ENCODE peak calls at places on chromosomes 12 and 14, in ten cellular contexts. One of them, this sample, is unnamed.

GRCh38 chr12:55965941-55966407 is at the start of gene PMEL:
- DNase-seq in cardiac fibroblast: no peak
- DNase-seq in MCF 10A: no peak
- DNase-seq in stimulated activated CD4-positive, alpha-beta T cell treated with anti-CD3 and anti-CD28 coated beads, Interleukin-1b, Interleukin-23, amount 100 ng/mL, for 1 hour: no peak
- DNase-seq in T-helper 17 cell: no peak
- DNase-seq in activated CD4-positive, alpha-beta T cell treated with anti-CD3 and anti-CD28 coated beads, Interleukin-2, amount 50 U/mL, for 1 hour: no peak
- DNase-seq in A549: no peak
- DNase-seq in T-helper 2 cell: no peak
- DNase-seq in H9: peak
- DNase-seq in GM04504: no peak
- DNase-seq in this sample: no peak

GRCh38 chr14:37384870-37385596 is 187.3 kb downstream of the MIPOL1 start:
- DNase-seq in cardiac fibroblast: no peak
- DNase-seq in MCF 10A: no peak
- DNase-seq in stimulated activated CD4-positive, alpha-beta T cell treated with anti-CD3 and anti-CD28 coated beads, Interleukin-1b, Interleukin-23, amount 100 ng/mL, for 1 hour: no peak
- DNase-seq in T-helper 17 cell: no peak
- DNase-seq in activated CD4-positive, alpha-beta T cell treated with anti-CD3 and anti-CD28 coated beads, Interleukin-2, amount 50 U/mL, for 1 hour: no peak
- DNase-seq in A549: no peak
- DNase-seq in T-helper 2 cell: no peak
- DNase-seq in H9: no peak
- DNase-seq in GM04504: no peak
- DNase-seq in this sample: no peak

GRCh38 chr14:22218729-22219128 is 370.3 kb downstream of the DAD1 start:
- DNase-seq in cardiac fibroblast: no peak
- DNase-seq in MCF 10A: no peak
- DNase-seq in stimulated activated CD4-positive, alpha-beta T cell treated with anti-CD3 and anti-CD28 coated beads, Interleukin-1b, Interleukin-23, amount 100 ng/mL, for 1 hour: no peak
- DNase-seq in T-helper 17 cell: no peak
- DNase-seq in activated CD4-positive, alpha-beta T cell treated with anti-CD3 and anti-CD28 coated beads, Interleukin-2, amount 50 U/mL, for 1 hour: no peak
- DNase-seq in A549: no peak
- DNase-seq in T-helper 2 cell: no peak
- DNase-seq in H9: no peak
- DNase-seq in GM04504: no peak
- DNase-seq in this sample: no peak

GRCh38 chr12:117360222-117360550 is 1.2 kb downstream of the NOS1 start:
- DNase-seq in cardiac fibroblast: no peak
- DNase-seq in MCF 10A: no peak
- DNase-seq in stimulated activated CD4-positive, alpha-beta T cell treated with anti-CD3 and anti-CD28 coated beads, Interleukin-1b, Interleukin-23, amount 100 ng/mL, for 1 hour: no peak
- DNase-seq in T-helper 17 cell: no peak
- DNase-seq in activated CD4-positive, alpha-beta T cell treated with anti-CD3 and anti-CD28 coated beads, Interleukin-2, amount 50 U/mL, for 1 hour: no peak
- DNase-seq in A549: no peak
- DNase-seq in T-helper 2 cell: no peak
- DNase-seq in H9: peak
- DNase-seq in GM04504: no peak
- DNase-seq in this sample: no peak

GRCh38 chr12:128654462-128654861 is 169.3 kb downstream of the SLC15A4 start:
- DNase-seq in cardiac fibroblast: no peak
- DNase-seq in MCF 10A: no peak
- DNase-seq in stimulated activated CD4-positive, alpha-beta T cell treated with anti-CD3 and anti-CD28 coated beads, Interleukin-1b, Interleukin-23, amount 100 ng/mL, for 1 hour: no peak
- DNase-seq in T-helper 17 cell: no peak
- DNase-seq in activated CD4-positive, alpha-beta T cell treated with anti-CD3 and anti-CD28 coated beads, Interleukin-2, amount 50 U/mL, for 1 hour: no peak
- DNase-seq in A549: no peak
- DNase-seq in T-helper 2 cell: no peak
- DNase-seq in H9: no peak
- DNase-seq in GM04504: no peak
- DNase-seq in this sample: no peak

GRCh38 chr12:109656681-109657262 is 56.9 kb upstream of the FAM222A start:
- DNase-seq in cardiac fibroblast: no peak
- DNase-seq in MCF 10A: no peak
- DNase-seq in stimulated activated CD4-positive, alpha-beta T cell treated with anti-CD3 and anti-CD28 coated beads, Interleukin-1b, Interleukin-23, amount 100 ng/mL, for 1 hour: no peak
- DNase-seq in T-helper 17 cell: no peak
- DNase-seq in activated CD4-positive, alpha-beta T cell treated with anti-CD3 and anti-CD28 coated beads, Interleukin-2, amount 50 U/mL, for 1 hour: no peak
- DNase-seq in A549: no peak
- DNase-seq in T-helper 2 cell: no peak
- DNase-seq in H9: no peak
- DNase-seq in GM04504: no peak
- DNase-seq in this sample: no peak

GRCh38 chr12:48043771-48044170 is 39.5 kb upstream of the COL2A1 start:
- DNase-seq in cardiac fibroblast: no peak
- DNase-seq in MCF 10A: no peak
- DNase-seq in stimulated activated CD4-positive, alpha-beta T cell treated with anti-CD3 and anti-CD28 coated beads, Interleukin-1b, Interleukin-23, amount 100 ng/mL, for 1 hour: no peak
- DNase-seq in T-helper 17 cell: no peak
- DNase-seq in activated CD4-positive, alpha-beta T cell treated with anti-CD3 and anti-CD28 coated beads, Interleukin-2, amount 50 U/mL, for 1 hour: no peak
- DNase-seq in A549: no peak
- DNase-seq in T-helper 2 cell: no peak
- DNase-seq in H9: no peak
- DNase-seq in GM04504: no peak
- DNase-seq in this sample: no peak

GRCh38 chr14:21089271-21089670 is 9.2 kb downstream of the ZNF219 start:
- DNase-seq in cardiac fibroblast: no peak
- DNase-seq in MCF 10A: no peak
- DNase-seq in stimulated activated CD4-positive, alpha-beta T cell treated with anti-CD3 and anti-CD28 coated beads, Interleukin-1b, Interleukin-23, amount 100 ng/mL, for 1 hour: no peak
- DNase-seq in T-helper 17 cell: no peak
- DNase-seq in activated CD4-positive, alpha-beta T cell treated with anti-CD3 and anti-CD28 coated beads, Interleukin-2, amount 50 U/mL, for 1 hour: no peak
- DNase-seq in A549: no peak
- DNase-seq in T-helper 2 cell: no peak
- DNase-seq in H9: no peak
- DNase-seq in GM04504: no peak
- DNase-seq in this sample: no peak

GRCh38 chr12:64514456-64514855 is 62.5 kb downstream of the TBK1 start:
- DNase-seq in cardiac fibroblast: no peak
- DNase-seq in MCF 10A: no peak
- DNase-seq in stimulated activated CD4-positive, alpha-beta T cell treated with anti-CD3 and anti-CD28 coated beads, Interleukin-1b, Interleukin-23, amount 100 ng/mL, for 1 hour: no peak
- DNase-seq in T-helper 17 cell: no peak
- DNase-seq in activated CD4-positive, alpha-beta T cell treated with anti-CD3 and anti-CD28 coated beads, Interleukin-2, amount 50 U/mL, for 1 hour: no peak
- DNase-seq in A549: no peak
- DNase-seq in T-helper 2 cell: no peak
- DNase-seq in H9: no peak
- DNase-seq in GM04504: no peak
- DNase-seq in this sample: no peak

This sample was measured in foreskin keratinocyte.